ENCODE peak calls at places on chromosome X, in six cellular contexts. One of them, this sample, is unnamed.

GRCh38 chrX:20382518-20383291 is 116.0 kb upstream of the RPS6KA3 start:
- DNase-seq in HepG2: peak
- DNase-seq in IMR-90: no peak
- DNase-seq in A549: peak
- DNase-seq in K562: no peak
- DNase-seq in GM12878: peak
- DNase-seq in this sample: no peak

GRCh38 chrX:107683124-107683895 is 55.0 kb downstream of the PRPS1 start:
- DNase-seq in HepG2: no peak
- DNase-seq in IMR-90: no peak
- DNase-seq in A549: no peak
- DNase-seq in K562: no peak
- DNase-seq in GM12878: no peak
- DNase-seq in this sample: no peak

GRCh38 chrX:131746491-131746968 is 202.7 kb downstream of the OR13H1 start:
- DNase-seq in HepG2: no peak
- DNase-seq in IMR-90: peak
- DNase-seq in A549: peak
- DNase-seq in K562: peak
- DNase-seq in GM12878: peak
- DNase-seq in this sample: peak

GRCh38 chrX:14676431-14676830 is 147.1 kb downstream of the GLRA2 start:
- DNase-seq in HepG2: no peak
- DNase-seq in IMR-90: peak
- DNase-seq in A549: no peak
- DNase-seq in K562: no peak
- DNase-seq in GM12878: no peak
- DNase-seq in this sample: no peak

GRCh38 chrX:22090181-22090580 is 58.1 kb downstream of the PHEX start:
- DNase-seq in HepG2: no peak
- DNase-seq in IMR-90: peak
- DNase-seq in A549: no peak
- DNase-seq in K562: no peak
- DNase-seq in GM12878: no peak
- DNase-seq in this sample: no peak

GRCh38 chrX:57821703-57822375 is 88.4 kb downstream of the ZXDA start:
- DNase-seq in HepG2: peak
- DNase-seq in IMR-90: peak
- DNase-seq in A549: peak
- DNase-seq in K562: peak
- DNase-seq in GM12878: peak
- DNase-seq in this sample: peak

GRCh38 chrX:42189601-42190000 is 266.2 kb upstream of the CASK start:
- DNase-seq in HepG2: no peak
- DNase-seq in IMR-90: no peak
- DNase-seq in A549: no peak
- DNase-seq in K562: no peak
- DNase-seq in GM12878: no peak
- DNase-seq in this sample: no peak

GRCh38 chrX:10098235-10098819 is 58.4 kb upstream of the CLCN4 start:
- DNase-seq in HepG2: no peak
- DNase-seq in IMR-90: no peak
- DNase-seq in A549: no peak
- DNase-seq in K562: no peak
- DNase-seq in GM12878: peak
- DNase-seq in this sample: no peak

GRCh38 chrX:101265869-101266428 is 25.2 kb downstream of the TAF7L start:
- DNase-seq in HepG2: no peak
- DNase-seq in IMR-90: peak
- DNase-seq in A549: no peak
- DNase-seq in K562: no peak
- DNase-seq in GM12878: no peak
- DNase-seq in this sample: no peak

GRCh38 chrX:112641449-112641848 is 38.3 kb downstream of the LHFPL1 start:
- DNase-seq in HepG2: no peak
- DNase-seq in IMR-90: no peak
- DNase-seq in A549: no peak
- DNase-seq in K562: no peak
- DNase-seq in GM12878: no peak
- DNase-seq in this sample: no peak

GRCh38 chrX:97158270-97158669 is 274.6 kb downstream of the RPA4 start:
- DNase-seq in HepG2: no peak
- DNase-seq in IMR-90: no peak
- DNase-seq in A549: peak
- DNase-seq in K562: no peak
- DNase-seq in GM12878: no peak
- DNase-seq in this sample: no peak

GRCh38 chrX:149504226-149504914 is 736 bp downstream of the IDS start:
- DNase-seq in HepG2: no peak
- DNase-seq in IMR-90: no peak
- DNase-seq in A549: peak
- DNase-seq in K562: peak
- DNase-seq in GM12878: no peak
- DNase-seq in this sample: peak

GRCh38 chrX:97637289-97637688 is 753.6 kb downstream of the RPA4 start:
- DNase-seq in HepG2: no peak
- DNase-seq in IMR-90: no peak
- DNase-seq in A549: no peak
- DNase-seq in K562: no peak
- DNase-seq in GM12878: no peak
- DNase-seq in this sample: no peak

DNA sequence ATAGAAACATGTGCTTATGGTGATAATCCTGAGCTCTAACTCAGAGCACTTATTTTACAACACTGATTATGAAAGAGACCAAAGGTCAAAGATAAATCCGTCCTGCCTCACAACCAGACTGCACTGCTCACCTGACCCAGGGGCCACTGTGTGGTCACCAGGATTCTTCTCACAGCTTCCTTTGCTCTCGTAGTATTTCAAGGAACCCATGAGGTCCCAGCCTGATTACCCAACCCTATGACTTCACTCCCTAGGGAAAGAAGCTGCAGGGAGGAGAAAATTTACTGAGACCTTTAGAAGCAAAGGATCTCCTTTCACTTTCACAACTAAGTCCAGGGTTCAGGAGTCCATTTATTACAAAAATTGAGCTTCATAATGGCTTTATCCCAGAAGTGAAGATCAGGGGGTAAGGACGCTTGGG is 9.6 kb downstream of the SLC25A5 start:
- DNase-seq in HepG2: peak
- DNase-seq in IMR-90: peak
- DNase-seq in A549: peak
- DNase-seq in K562: peak
- DNase-seq in GM12878: no peak
- DNase-seq in this sample: peak
- TF ChIP-seq BHLHE40 in HepG2: peak
- TF ChIP-seq BHLHE40 in IMR-90: peak
- TF ChIP-seq BHLHE40 in A549: peak
- TF ChIP-seq BHLHE40 in K562: peak
- TF ChIP-seq BHLHE40 in GM12878: no peak
- TF ChIP-seq BHLHE40 in this sample: no peak

DNA sequence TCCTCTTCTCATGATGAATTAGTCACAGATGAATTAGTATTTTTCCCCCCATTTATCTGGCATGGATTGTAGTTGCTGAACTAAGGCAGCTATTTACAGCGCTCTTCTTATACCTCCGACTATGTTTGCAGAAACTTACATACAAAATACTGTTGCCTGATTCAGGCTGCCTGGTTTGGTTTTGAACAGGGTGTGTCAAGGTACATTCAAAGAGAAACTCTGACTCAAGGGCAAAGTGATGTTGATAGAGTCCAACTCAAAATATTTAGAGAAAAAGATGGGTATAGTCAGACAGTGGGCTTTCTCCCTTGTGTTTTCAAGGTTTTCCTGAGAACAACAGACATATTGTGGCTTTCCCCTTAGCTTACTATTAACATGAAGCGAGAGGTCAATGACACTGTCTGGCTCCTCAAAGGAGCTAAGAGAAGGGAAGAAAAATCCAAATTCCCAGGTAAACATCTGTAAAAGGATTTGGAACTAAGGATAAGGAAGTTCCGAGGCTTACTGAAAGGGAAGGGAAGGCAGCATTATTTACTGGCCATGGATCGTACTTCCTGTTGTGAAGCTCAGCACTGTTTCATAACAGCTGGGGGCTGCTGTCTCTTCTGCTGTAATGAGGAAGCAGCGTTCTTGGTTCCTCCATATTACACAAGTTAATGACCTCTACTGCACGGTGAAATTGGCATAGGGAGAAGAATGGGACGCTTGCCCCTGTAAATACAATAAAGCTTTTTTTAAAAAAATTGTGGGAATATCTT is 30.9 kb downstream of the FAM9C start:
- DNase-seq in HepG2: no peak
- DNase-seq in IMR-90: no peak
- DNase-seq in A549: peak
- DNase-seq in K562: no peak
- DNase-seq in GM12878: no peak
- DNase-seq in this sample: no peak
- TF ChIP-seq BHLHE40 in HepG2: no peak
- TF ChIP-seq BHLHE40 in IMR-90: no peak
- TF ChIP-seq BHLHE40 in A549: no peak
- TF ChIP-seq BHLHE40 in K562: no peak
- TF ChIP-seq BHLHE40 in GM12878: no peak
- TF ChIP-seq BHLHE40 in this sample: no peak

DNA sequence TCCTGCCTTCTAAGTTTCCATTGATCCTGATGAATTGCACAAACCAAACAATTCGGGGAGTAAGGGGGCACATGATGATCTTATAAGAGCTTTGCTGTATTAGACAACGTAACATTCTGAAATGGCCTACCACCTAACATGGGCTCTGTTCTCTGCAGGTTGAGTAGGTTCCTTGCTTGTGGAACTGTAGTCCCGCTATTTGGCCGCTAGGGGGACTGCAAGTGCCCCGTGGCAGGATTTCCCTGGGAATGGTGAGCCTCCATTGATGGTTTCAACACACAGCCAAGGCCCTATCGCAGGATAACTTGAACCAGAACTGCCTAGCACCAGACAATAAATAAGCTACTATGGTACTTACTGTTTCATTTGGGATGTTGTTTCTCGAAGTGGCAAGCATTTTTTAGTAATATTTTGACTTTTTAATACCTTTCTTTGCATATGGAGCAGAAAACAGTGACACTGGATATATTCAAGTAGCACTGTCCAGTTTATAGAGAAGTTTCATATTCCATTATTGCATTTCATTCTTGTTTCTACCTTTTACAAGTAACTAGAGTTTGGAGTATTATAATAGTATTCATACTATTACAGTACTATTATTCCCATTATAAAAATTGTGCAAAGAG is 11.9 kb downstream of the AR start:
- DNase-seq in HepG2: peak
- DNase-seq in IMR-90: peak
- DNase-seq in A549: peak
- DNase-seq in K562: peak
- DNase-seq in GM12878: no peak
- DNase-seq in this sample: peak
- TF ChIP-seq BHLHE40 in HepG2: no peak
- TF ChIP-seq BHLHE40 in IMR-90: no peak
- TF ChIP-seq BHLHE40 in A549: no peak
- TF ChIP-seq BHLHE40 in K562: no peak
- TF ChIP-seq BHLHE40 in GM12878: no peak
- TF ChIP-seq BHLHE40 in this sample: no peak

GRCh38 chrX:38804481-38805293 is 3.4 kb downstream of the MID1IP1 start:
- DNase-seq in HepG2: no peak
- DNase-seq in IMR-90: no peak
- DNase-seq in A549: peak
- DNase-seq in K562: peak
- DNase-seq in GM12878: no peak
- DNase-seq in this sample: peak
- TF ChIP-seq BHLHE40 in HepG2: no peak
- TF ChIP-seq BHLHE40 in IMR-90: no peak
- TF ChIP-seq BHLHE40 in A549: no peak
- TF ChIP-seq BHLHE40 in K562: no peak
- TF ChIP-seq BHLHE40 in GM12878: no peak
- TF ChIP-seq BHLHE40 in this sample: no peak

GRCh38 chrX:25012793-25013592 is 2.8 kb downstream of the ARX start:
- DNase-seq in HepG2: no peak
- DNase-seq in IMR-90: no peak
- DNase-seq in A549: peak
- DNase-seq in K562: peak
- DNase-seq in GM12878: no peak
- DNase-seq in this sample: no peak
- TF ChIP-seq BHLHE40 in HepG2: no peak
- TF ChIP-seq BHLHE40 in IMR-90: no peak
- TF ChIP-seq BHLHE40 in A549: no peak
- TF ChIP-seq BHLHE40 in K562: no peak
- TF ChIP-seq BHLHE40 in GM12878: no peak
- TF ChIP-seq BHLHE40 in this sample: no peak